ENCODE peak calls at places on chromosome 12, in ten cellular contexts. One of them, this sample, is unnamed.

GRCh38 chr12:46946137-46946536 is 120.3 kb upstream of the SLC38A4 start:
- DNase-seq in CD4-positive, alpha-beta T cell: no peak
- DNase-seq in ascending aorta: no peak
- DNase-seq in kidney glomerular epithelial cell: peak
- DNase-seq in effector CD4-positive, alpha-beta T cell: no peak
- DNase-seq in left lobe of liver: no peak
- DNase-seq in activated naive CD8-positive, alpha-beta T cell treated with anti-CD3 and anti-CD28 coated beads, Interleukin-2, amount 50 U/mL, for 24 hours: no peak
- DNase-seq in NCI-H524: no peak
- DNase-seq in activated CD4-positive, alpha-beta T cell treated with anti-CD3 and anti-CD28 coated beads for 1 hour: no peak
- DNase-seq in activated T-cell treated with anti-CD3 and anti-CD28 coated beads for 4 hours: no peak
- DNase-seq in this sample: peak

GRCh38 chr12:14505626-14506596 is 61.8 kb downstream of the PLBD1 start:
- DNase-seq in CD4-positive, alpha-beta T cell: no peak
- DNase-seq in ascending aorta: no peak
- DNase-seq in kidney glomerular epithelial cell: no peak
- DNase-seq in effector CD4-positive, alpha-beta T cell: no peak
- DNase-seq in left lobe of liver: no peak
- DNase-seq in activated naive CD8-positive, alpha-beta T cell treated with anti-CD3 and anti-CD28 coated beads, Interleukin-2, amount 50 U/mL, for 24 hours: no peak
- DNase-seq in NCI-H524: no peak
- DNase-seq in activated CD4-positive, alpha-beta T cell treated with anti-CD3 and anti-CD28 coated beads for 1 hour: no peak
- DNase-seq in activated T-cell treated with anti-CD3 and anti-CD28 coated beads for 4 hours: no peak
- DNase-seq in this sample: no peak

GRCh38 chr12:57377103-57377840 is 53.6 kb downstream of the R3HDM2 start:
- DNase-seq in CD4-positive, alpha-beta T cell: no peak
- DNase-seq in ascending aorta: no peak
- DNase-seq in kidney glomerular epithelial cell: no peak
- DNase-seq in effector CD4-positive, alpha-beta T cell: no peak
- DNase-seq in left lobe of liver: no peak
- DNase-seq in activated naive CD8-positive, alpha-beta T cell treated with anti-CD3 and anti-CD28 coated beads, Interleukin-2, amount 50 U/mL, for 24 hours: no peak
- DNase-seq in NCI-H524: no peak
- DNase-seq in activated CD4-positive, alpha-beta T cell treated with anti-CD3 and anti-CD28 coated beads for 1 hour: no peak
- DNase-seq in activated T-cell treated with anti-CD3 and anti-CD28 coated beads for 4 hours: no peak
- DNase-seq in this sample: peak

GRCh38 chr12:31342314-31342713 is 16.4 kb upstream of the SINHCAF start:
- DNase-seq in CD4-positive, alpha-beta T cell: no peak
- DNase-seq in ascending aorta: no peak
- DNase-seq in kidney glomerular epithelial cell: no peak
- DNase-seq in effector CD4-positive, alpha-beta T cell: no peak
- DNase-seq in left lobe of liver: no peak
- DNase-seq in activated naive CD8-positive, alpha-beta T cell treated with anti-CD3 and anti-CD28 coated beads, Interleukin-2, amount 50 U/mL, for 24 hours: no peak
- DNase-seq in NCI-H524: no peak
- DNase-seq in activated CD4-positive, alpha-beta T cell treated with anti-CD3 and anti-CD28 coated beads for 1 hour: no peak
- DNase-seq in activated T-cell treated with anti-CD3 and anti-CD28 coated beads for 4 hours: no peak
- DNase-seq in this sample: no peak

GRCh38 chr12:89414851-89415250 is 62.5 kb upstream of the DUSP6 start:
- DNase-seq in CD4-positive, alpha-beta T cell: no peak
- DNase-seq in ascending aorta: no peak
- DNase-seq in kidney glomerular epithelial cell: no peak
- DNase-seq in effector CD4-positive, alpha-beta T cell: no peak
- DNase-seq in left lobe of liver: no peak
- DNase-seq in activated naive CD8-positive, alpha-beta T cell treated with anti-CD3 and anti-CD28 coated beads, Interleukin-2, amount 50 U/mL, for 24 hours: no peak
- DNase-seq in NCI-H524: no peak
- DNase-seq in activated CD4-positive, alpha-beta T cell treated with anti-CD3 and anti-CD28 coated beads for 1 hour: no peak
- DNase-seq in activated T-cell treated with anti-CD3 and anti-CD28 coated beads for 4 hours: no peak
- DNase-seq in this sample: peak

GRCh38 chr12:25051171-25051570 is 102.3 kb upstream of the BCAT1 start:
- DNase-seq in CD4-positive, alpha-beta T cell: no peak
- DNase-seq in ascending aorta: no peak
- DNase-seq in kidney glomerular epithelial cell: no peak
- DNase-seq in effector CD4-positive, alpha-beta T cell: no peak
- DNase-seq in left lobe of liver: no peak
- DNase-seq in activated naive CD8-positive, alpha-beta T cell treated with anti-CD3 and anti-CD28 coated beads, Interleukin-2, amount 50 U/mL, for 24 hours: peak
- DNase-seq in NCI-H524: no peak
- DNase-seq in activated CD4-positive, alpha-beta T cell treated with anti-CD3 and anti-CD28 coated beads for 1 hour: no peak
- DNase-seq in activated T-cell treated with anti-CD3 and anti-CD28 coated beads for 4 hours: no peak
- DNase-seq in this sample: no peak

GRCh38 chr12:111748195-111748803 is 18.4 kb upstream of the ALDH2 start:
- DNase-seq in CD4-positive, alpha-beta T cell: no peak
- DNase-seq in ascending aorta: no peak
- DNase-seq in kidney glomerular epithelial cell: no peak
- DNase-seq in effector CD4-positive, alpha-beta T cell: no peak
- DNase-seq in left lobe of liver: no peak
- DNase-seq in activated naive CD8-positive, alpha-beta T cell treated with anti-CD3 and anti-CD28 coated beads, Interleukin-2, amount 50 U/mL, for 24 hours: no peak
- DNase-seq in NCI-H524: no peak
- DNase-seq in activated CD4-positive, alpha-beta T cell treated with anti-CD3 and anti-CD28 coated beads for 1 hour: no peak
- DNase-seq in activated T-cell treated with anti-CD3 and anti-CD28 coated beads for 4 hours: no peak
- DNase-seq in this sample: no peak

GRCh38 chr12:29050503-29050902 is 98.6 kb upstream of the FAR2 start:
- DNase-seq in CD4-positive, alpha-beta T cell: no peak
- DNase-seq in ascending aorta: no peak
- DNase-seq in kidney glomerular epithelial cell: no peak
- DNase-seq in effector CD4-positive, alpha-beta T cell: no peak
- DNase-seq in left lobe of liver: no peak
- DNase-seq in activated naive CD8-positive, alpha-beta T cell treated with anti-CD3 and anti-CD28 coated beads, Interleukin-2, amount 50 U/mL, for 24 hours: no peak
- DNase-seq in NCI-H524: no peak
- DNase-seq in activated CD4-positive, alpha-beta T cell treated with anti-CD3 and anti-CD28 coated beads for 1 hour: no peak
- DNase-seq in activated T-cell treated with anti-CD3 and anti-CD28 coated beads for 4 hours: no peak
- DNase-seq in this sample: no peak

GRCh38 chr12:51932218-51933076 is 19.1 kb upstream of the ACVR1B start:
- DNase-seq in CD4-positive, alpha-beta T cell: no peak
- DNase-seq in ascending aorta: no peak
- DNase-seq in kidney glomerular epithelial cell: no peak
- DNase-seq in effector CD4-positive, alpha-beta T cell: no peak
- DNase-seq in left lobe of liver: no peak
- DNase-seq in activated naive CD8-positive, alpha-beta T cell treated with anti-CD3 and anti-CD28 coated beads, Interleukin-2, amount 50 U/mL, for 24 hours: no peak
- DNase-seq in NCI-H524: no peak
- DNase-seq in activated CD4-positive, alpha-beta T cell treated with anti-CD3 and anti-CD28 coated beads for 1 hour: no peak
- DNase-seq in activated T-cell treated with anti-CD3 and anti-CD28 coated beads for 4 hours: no peak
- DNase-seq in this sample: no peak

GRCh38 chr12:5870183-5870582 is 74.9 kb downstream of the ANO2 start:
- DNase-seq in CD4-positive, alpha-beta T cell: no peak
- DNase-seq in ascending aorta: no peak
- DNase-seq in kidney glomerular epithelial cell: no peak
- DNase-seq in effector CD4-positive, alpha-beta T cell: no peak
- DNase-seq in left lobe of liver: no peak
- DNase-seq in activated naive CD8-positive, alpha-beta T cell treated with anti-CD3 and anti-CD28 coated beads, Interleukin-2, amount 50 U/mL, for 24 hours: no peak
- DNase-seq in NCI-H524: no peak
- DNase-seq in activated CD4-positive, alpha-beta T cell treated with anti-CD3 and anti-CD28 coated beads for 1 hour: no peak
- DNase-seq in activated T-cell treated with anti-CD3 and anti-CD28 coated beads for 4 hours: no peak
- DNase-seq in this sample: no peak

GRCh38 chr12:92365836-92366235 is 220.2 kb upstream of the BTG1 start:
- DNase-seq in CD4-positive, alpha-beta T cell: no peak
- DNase-seq in ascending aorta: no peak
- DNase-seq in kidney glomerular epithelial cell: no peak
- DNase-seq in effector CD4-positive, alpha-beta T cell: no peak
- DNase-seq in left lobe of liver: no peak
- DNase-seq in activated naive CD8-positive, alpha-beta T cell treated with anti-CD3 and anti-CD28 coated beads, Interleukin-2, amount 50 U/mL, for 24 hours: no peak
- DNase-seq in NCI-H524: peak
- DNase-seq in activated CD4-positive, alpha-beta T cell treated with anti-CD3 and anti-CD28 coated beads for 1 hour: no peak
- DNase-seq in activated T-cell treated with anti-CD3 and anti-CD28 coated beads for 4 hours: no peak
- DNase-seq in this sample: no peak

GRCh38 chr12:118747771-118748170 is 233.6 kb upstream of the SRRM4 start:
- DNase-seq in CD4-positive, alpha-beta T cell: no peak
- DNase-seq in ascending aorta: no peak
- DNase-seq in kidney glomerular epithelial cell: no peak
- DNase-seq in effector CD4-positive, alpha-beta T cell: no peak
- DNase-seq in left lobe of liver: no peak
- DNase-seq in activated naive CD8-positive, alpha-beta T cell treated with anti-CD3 and anti-CD28 coated beads, Interleukin-2, amount 50 U/mL, for 24 hours: no peak
- DNase-seq in NCI-H524: no peak
- DNase-seq in activated CD4-positive, alpha-beta T cell treated with anti-CD3 and anti-CD28 coated beads for 1 hour: no peak
- DNase-seq in activated T-cell treated with anti-CD3 and anti-CD28 coated beads for 4 hours: no peak
- DNase-seq in this sample: no peak

GRCh38 chr12:64639466-64639865 is 29.2 kb downstream of the RASSF3 start:
- DNase-seq in CD4-positive, alpha-beta T cell: no peak
- DNase-seq in ascending aorta: no peak
- DNase-seq in kidney glomerular epithelial cell: no peak
- DNase-seq in effector CD4-positive, alpha-beta T cell: no peak
- DNase-seq in left lobe of liver: no peak
- DNase-seq in activated naive CD8-positive, alpha-beta T cell treated with anti-CD3 and anti-CD28 coated beads, Interleukin-2, amount 50 U/mL, for 24 hours: no peak
- DNase-seq in NCI-H524: no peak
- DNase-seq in activated CD4-positive, alpha-beta T cell treated with anti-CD3 and anti-CD28 coated beads for 1 hour: no peak
- DNase-seq in activated T-cell treated with anti-CD3 and anti-CD28 coated beads for 4 hours: no peak
- DNase-seq in this sample: no peak

GRCh38 chr12:106171117-106171750 is 32.5 kb upstream of the NUAK1 start:
- DNase-seq in CD4-positive, alpha-beta T cell: no peak
- DNase-seq in ascending aorta: no peak
- DNase-seq in kidney glomerular epithelial cell: no peak
- DNase-seq in effector CD4-positive, alpha-beta T cell: no peak
- DNase-seq in left lobe of liver: no peak
- DNase-seq in activated naive CD8-positive, alpha-beta T cell treated with anti-CD3 and anti-CD28 coated beads, Interleukin-2, amount 50 U/mL, for 24 hours: no peak
- DNase-seq in NCI-H524: no peak
- DNase-seq in activated CD4-positive, alpha-beta T cell treated with anti-CD3 and anti-CD28 coated beads for 1 hour: no peak
- DNase-seq in activated T-cell treated with anti-CD3 and anti-CD28 coated beads for 4 hours: no peak
- DNase-seq in this sample: no peak

GRCh38 chr12:54166543-54167499 is 22.0 kb downstream of the SMUG1 start:
- DNase-seq in CD4-positive, alpha-beta T cell: no peak
- DNase-seq in ascending aorta: no peak
- DNase-seq in kidney glomerular epithelial cell: peak
- DNase-seq in effector CD4-positive, alpha-beta T cell: no peak
- DNase-seq in left lobe of liver: no peak
- DNase-seq in activated naive CD8-positive, alpha-beta T cell treated with anti-CD3 and anti-CD28 coated beads, Interleukin-2, amount 50 U/mL, for 24 hours: no peak
- DNase-seq in NCI-H524: no peak
- DNase-seq in activated CD4-positive, alpha-beta T cell treated with anti-CD3 and anti-CD28 coated beads for 1 hour: no peak
- DNase-seq in activated T-cell treated with anti-CD3 and anti-CD28 coated beads for 4 hours: no peak
- DNase-seq in this sample: no peak

GRCh38 chr12:120388711-120389431 is 19.9 kb upstream of the MSI1 start:
- DNase-seq in CD4-positive, alpha-beta T cell: no peak
- DNase-seq in ascending aorta: no peak
- DNase-seq in kidney glomerular epithelial cell: no peak
- DNase-seq in effector CD4-positive, alpha-beta T cell: no peak
- DNase-seq in left lobe of liver: no peak
- DNase-seq in activated naive CD8-positive, alpha-beta T cell treated with anti-CD3 and anti-CD28 coated beads, Interleukin-2, amount 50 U/mL, for 24 hours: no peak
- DNase-seq in NCI-H524: peak
- DNase-seq in activated CD4-positive, alpha-beta T cell treated with anti-CD3 and anti-CD28 coated beads for 1 hour: no peak
- DNase-seq in activated T-cell treated with anti-CD3 and anti-CD28 coated beads for 4 hours: no peak
- DNase-seq in this sample: no peak

GRCh38 chr12:130832561-130833209 is 6.4 kb downstream of the STX2 start:
- DNase-seq in CD4-positive, alpha-beta T cell: no peak
- DNase-seq in ascending aorta: no peak
- DNase-seq in kidney glomerular epithelial cell: no peak
- DNase-seq in effector CD4-positive, alpha-beta T cell: no peak
- DNase-seq in left lobe of liver: peak
- DNase-seq in activated naive CD8-positive, alpha-beta T cell treated with anti-CD3 and anti-CD28 coated beads, Interleukin-2, amount 50 U/mL, for 24 hours: no peak
- DNase-seq in NCI-H524: peak
- DNase-seq in activated CD4-positive, alpha-beta T cell treated with anti-CD3 and anti-CD28 coated beads for 1 hour: no peak
- DNase-seq in activated T-cell treated with anti-CD3 and anti-CD28 coated beads for 4 hours: no peak
- DNase-seq in this sample: peak

GRCh38 chr12:71392521-71393145 is 47.0 kb upstream of the LGR5 start:
- DNase-seq in CD4-positive, alpha-beta T cell: no peak
- DNase-seq in ascending aorta: no peak
- DNase-seq in kidney glomerular epithelial cell: peak
- DNase-seq in effector CD4-positive, alpha-beta T cell: no peak
- DNase-seq in left lobe of liver: no peak
- DNase-seq in activated naive CD8-positive, alpha-beta T cell treated with anti-CD3 and anti-CD28 coated beads, Interleukin-2, amount 50 U/mL, for 24 hours: no peak
- DNase-seq in NCI-H524: peak
- DNase-seq in activated CD4-positive, alpha-beta T cell treated with anti-CD3 and anti-CD28 coated beads for 1 hour: no peak
- DNase-seq in activated T-cell treated with anti-CD3 and anti-CD28 coated beads for 4 hours: no peak
- DNase-seq in this sample: peak

GRCh38 chr12:12995088-12995487 is 5.0 kb downstream of the HEBP1 start:
- DNase-seq in CD4-positive, alpha-beta T cell: no peak
- DNase-seq in ascending aorta: no peak
- DNase-seq in kidney glomerular epithelial cell: no peak
- DNase-seq in effector CD4-positive, alpha-beta T cell: no peak
- DNase-seq in left lobe of liver: no peak
- DNase-seq in activated naive CD8-positive, alpha-beta T cell treated with anti-CD3 and anti-CD28 coated beads, Interleukin-2, amount 50 U/mL, for 24 hours: no peak
- DNase-seq in NCI-H524: no peak
- DNase-seq in activated CD4-positive, alpha-beta T cell treated with anti-CD3 and anti-CD28 coated beads for 1 hour: no peak
- DNase-seq in activated T-cell treated with anti-CD3 and anti-CD28 coated beads for 4 hours: no peak
- DNase-seq in this sample: no peak

This sample was measured in foreskin fibroblast.